ENCODE peak calls at places on chromosomes 4 and X, in eight cellular contexts. One of them, this sample, is unnamed.

GRCh38 chrX:40644821-40645358 is 2.5 kb downstream of the CXorf38 start:
- DNase-seq in GM04504: peak
- DNase-seq in thoracic aorta: peak
- DNase-seq in effector CD4-positive, alpha-beta T cell: peak
- DNase-seq in midbrain: peak
- DNase-seq in RCC 7860: peak
- DNase-seq in B cell: peak
- DNase-seq in foreskin fibroblast: peak
- DNase-seq in this sample: no peak

GRCh38 chr4:177480796-177481195 is 38.6 kb upstream of the AGA start:
- DNase-seq in GM04504: no peak
- DNase-seq in thoracic aorta: no peak
- DNase-seq in effector CD4-positive, alpha-beta T cell: no peak
- DNase-seq in midbrain: no peak
- DNase-seq in RCC 7860: peak
- DNase-seq in B cell: no peak
- DNase-seq in foreskin fibroblast: peak
- DNase-seq in this sample: no peak

GRCh38 chr4:147492761-147493160 is 11.9 kb downstream of the EDNRA start:
- DNase-seq in GM04504: peak
- DNase-seq in thoracic aorta: no peak
- DNase-seq in effector CD4-positive, alpha-beta T cell: no peak
- DNase-seq in midbrain: no peak
- DNase-seq in RCC 7860: no peak
- DNase-seq in B cell: no peak
- DNase-seq in foreskin fibroblast: peak
- DNase-seq in this sample: peak

GRCh38 chrX:121307441-121307840 is 260.0 kb downstream of the GLUD2 start:
- DNase-seq in GM04504: no peak
- DNase-seq in thoracic aorta: no peak
- DNase-seq in effector CD4-positive, alpha-beta T cell: no peak
- DNase-seq in midbrain: no peak
- DNase-seq in RCC 7860: no peak
- DNase-seq in B cell: no peak
- DNase-seq in foreskin fibroblast: peak
- DNase-seq in this sample: no peak

GRCh38 chr4:127632420-127633403 is at the start of gene INTU:
- DNase-seq in GM04504: peak
- DNase-seq in thoracic aorta: peak
- DNase-seq in effector CD4-positive, alpha-beta T cell: no peak
- DNase-seq in midbrain: peak
- DNase-seq in RCC 7860: peak
- DNase-seq in B cell: no peak
- DNase-seq in foreskin fibroblast: peak
- DNase-seq in this sample: peak

GRCh38 chr4:52143815-52144214 is 92.7 kb downstream of the SPATA18 start:
- DNase-seq in GM04504: no peak
- DNase-seq in thoracic aorta: no peak
- DNase-seq in effector CD4-positive, alpha-beta T cell: no peak
- DNase-seq in midbrain: no peak
- DNase-seq in RCC 7860: no peak
- DNase-seq in B cell: no peak
- DNase-seq in foreskin fibroblast: no peak
- DNase-seq in this sample: no peak

GRCh38 chr4:145935253-145936141 is 3.1 kb downstream of the ZNF827 start:
- DNase-seq in GM04504: no peak
- DNase-seq in thoracic aorta: no peak
- DNase-seq in effector CD4-positive, alpha-beta T cell: no peak
- DNase-seq in midbrain: peak
- DNase-seq in RCC 7860: peak
- DNase-seq in B cell: no peak
- DNase-seq in foreskin fibroblast: peak
- DNase-seq in this sample: no peak

GRCh38 chrX:113384628-113385027 is 544.0 kb upstream of the AMOT start:
- DNase-seq in GM04504: peak
- DNase-seq in thoracic aorta: peak
- DNase-seq in effector CD4-positive, alpha-beta T cell: no peak
- DNase-seq in midbrain: peak
- DNase-seq in RCC 7860: peak
- DNase-seq in B cell: no peak
- DNase-seq in foreskin fibroblast: peak
- DNase-seq in this sample: peak

GRCh38 chr4:145484240-145484846 is 2.7 kb downstream of the SMAD1 start:
- DNase-seq in GM04504: no peak
- DNase-seq in thoracic aorta: no peak
- DNase-seq in effector CD4-positive, alpha-beta T cell: no peak
- DNase-seq in midbrain: no peak
- DNase-seq in RCC 7860: no peak
- DNase-seq in B cell: no peak
- DNase-seq in foreskin fibroblast: no peak
- DNase-seq in this sample: no peak

GRCh38 chr4:39855909-39856512 is 121.7 kb downstream of the PDS5A start:
- DNase-seq in GM04504: no peak
- DNase-seq in thoracic aorta: no peak
- DNase-seq in effector CD4-positive, alpha-beta T cell: no peak
- DNase-seq in midbrain: no peak
- DNase-seq in RCC 7860: peak
- DNase-seq in B cell: no peak
- DNase-seq in foreskin fibroblast: peak
- DNase-seq in this sample: no peak

GRCh38 chr4:21476753-21477152 is 471.8 kb downstream of the KCNIP4 start:
- DNase-seq in GM04504: no peak
- DNase-seq in thoracic aorta: no peak
- DNase-seq in effector CD4-positive, alpha-beta T cell: no peak
- DNase-seq in midbrain: no peak
- DNase-seq in RCC 7860: no peak
- DNase-seq in B cell: no peak
- DNase-seq in foreskin fibroblast: no peak
- DNase-seq in this sample: no peak

GRCh38 chr4:181597766-181598165 is 645.4 kb upstream of the TENM3 start:
- DNase-seq in GM04504: no peak
- DNase-seq in thoracic aorta: no peak
- DNase-seq in effector CD4-positive, alpha-beta T cell: no peak
- DNase-seq in midbrain: no peak
- DNase-seq in RCC 7860: no peak
- DNase-seq in B cell: no peak
- DNase-seq in foreskin fibroblast: peak
- DNase-seq in this sample: no peak